ENCODE peak calls at places on chromosome 5, in four cellular contexts. M, C, Z and Y are unnamed samples.

GRCh38 chr5:167565555-167565954 is 725.9 kb upstream of the WWC1 start:
- DNase-seq in M (no peak), C (peak), Z (no peak), Y (no peak)

GRCh38 chr5:65825388-65826328 is 100.7 kb upstream of the ERBIN start:
- DNase-seq in M (peak), C (no peak), Z (no peak), Y (no peak)

GRCh38 chr5:135547590-135548254 is 12.0 kb upstream of the NEUROG1 start:
- DNase-seq in M (no peak), C (no peak), Z (no peak), Y (no peak)

GRCh38 chr5:135492319-135492626 is 40.1 kb upstream of the TIFAB start:
- DNase-seq in M (no peak), C (no peak), Z (no peak), Y (no peak)

GRCh38 chr5:58318468-58318867 is 141.4 kb downstream of the PLK2 start:
- DNase-seq in M (no peak), C (peak), Z (peak), Y (no peak)

GRCh38 chr5:171953860-171954701 is 52.4 kb downstream of the FBXW11 start:
- DNase-seq in M (no peak), C (peak), Z (peak), Y (peak)

GRCh38 chr5:135842737-135843136 is 8.3 kb downstream of the SLC25A48 start:
- DNase-seq in M (no peak), C (no peak), Z (no peak), Y (no peak)

GRCh38 chr5:130164966-130165365 is 260.7 kb downstream of the CHSY3 start:
- DNase-seq in M (no peak), C (no peak), Z (no peak), Y (no peak)

GRCh38 chr5:15450473-15450872 is 49.5 kb upstream of the FBXL7 start:
- DNase-seq in M (no peak), C (no peak), Z (no peak), Y (no peak)

GRCh38 chr5:116038817-116039216 is 6.5 kb downstream of the ARL14EPL start:
- DNase-seq in M (no peak), C (no peak), Z (no peak), Y (no peak)

GRCh38 chr5:472656-473343 is 29.8 kb downstream of the EXOC3 start:
- DNase-seq in M (no peak), C (peak), Z (peak), Y (peak)

GRCh38 chr5:34570721-34571379 is 85.3 kb upstream of the RAI14 start:
- DNase-seq in M (no peak), C (peak), Z (no peak), Y (no peak)

GRCh38 chr5:151078490-151079262 is 2.2 kb downstream of the TNIP1 start:
- DNase-seq in M (no peak), C (no peak), Z (no peak), Y (no peak)

GRCh38 chr5:55441107-55441771 is 93.5 kb downstream of the PLPP1 start:
- DNase-seq in M (no peak), C (no peak), Z (no peak), Y (no peak)

GRCh38 chr5:130605200-130605599 is 559.9 kb downstream of the HINT1 start:
- DNase-seq in M (no peak), C (no peak), Z (no peak), Y (no peak)

GRCh38 chr5:105501315-105501714 is 1938.7 kb upstream of the NUDT12 start:
- DNase-seq in M (no peak), C (no peak), Z (no peak), Y (no peak)

GRCh38 chr5:141573489-141574121 is 45.2 kb downstream of the DIAPH1 start:
- DNase-seq in M (no peak), C (no peak), Z (no peak), Y (no peak)

GRCh38 chr5:178454821-178455479 is 135.2 kb downstream of the COL23A1 start:
- DNase-seq in M (no peak), C (no peak), Z (no peak), Y (no peak)

GRCh38 chr5:88734191-88734640 is 148.8 kb downstream of the MEF2C start:
- DNase-seq in M (peak), C (no peak), Z (peak), Y (peak)

GRCh38 chr5:92944903-92945629 is 636.0 kb downstream of the NR2F1-AS1 start:
- DNase-seq in M (no peak), C (peak), Z (peak), Y (no peak)

GRCh38 chr5:16108418-16108817 is 71.2 kb downstream of the MARCHF11 start:
- DNase-seq in M (no peak), C (no peak), Z (no peak), Y (no peak)

GRCh38 chr5:141641634-141642278 is 5.0 kb downstream of the RELL2 start:
- DNase-seq in M (no peak), C (peak), Z (peak), Y (peak)

GRCh38 chr5:128536861-128537305 is 1.2 kb downstream of the FBN2 start:
- DNase-seq in M (no peak), C (peak), Z (no peak), Y (no peak)

GRCh38 chr5:148740966-148741742 is 85.3 kb upstream of the ADRB2 start:
- DNase-seq in M (no peak), C (peak), Z (peak), Y (peak)

GRCh38 chr5:19270153-19270552 is 717.8 kb downstream of the CDH18 start:
- DNase-seq in M (no peak), C (no peak), Z (no peak), Y (no peak)

GRCh38 chr5:31048282-31048974 is 145.1 kb upstream of the CDH6 start:
- DNase-seq in M (no peak), C (no peak), Z (no peak), Y (no peak)

GRCh38 chr5:145981612-145982571 is 45.5 kb downstream of the SH3RF2 start:
- DNase-seq in M (no peak), C (no peak), Z (no peak), Y (no peak)

GRCh38 chr5:51657340-51658240 is 274.3 kb downstream of the ISL1 start:
- DNase-seq in M (no peak), C (no peak), Z (no peak), Y (no peak)

GRCh38 chr5:179164331-179165311 is 104.4 kb downstream of the ZNF354C start:
- DNase-seq in M (no peak), C (no peak), Z (no peak), Y (no peak)

GRCh38 chr5:112957970-112958773 is 18.4 kb upstream of the DCP2 start:
- DNase-seq in M (peak), C (peak), Z (peak), Y (no peak)

GRCh38 chr5:150628936-150629485 is 11.4 kb upstream of the SYNPO start:
- DNase-seq in M (no peak), C (no peak), Z (no peak), Y (no peak)

GRCh38 chr5:141637266-141637692 is 482 bp downstream of the RELL2 start:
- DNase-seq in M (no peak), C (no peak), Z (no peak), Y (peak)

GRCh38 chr5:180601591-180602480 is 10.5 kb upstream of the SCGB3A1 start:
- DNase-seq in M (no peak), C (no peak), Z (no peak), Y (no peak)

GRCh38 chr5:17132444-17133083 is 84.9 kb upstream of the BASP1 start:
- DNase-seq in M (no peak), C (peak), Z (peak), Y (peak)

GRCh38 chr5:4700082-4700481 is 440.0 kb upstream of the ADAMTS16 start:
- DNase-seq in M (no peak), C (no peak), Z (no peak), Y (peak)
- TF ChIP-seq FOS in M (no peak), C (no peak), Z (no peak), Y (no peak)

GRCh38 chr5:162052671-162053070 is 14.9 kb upstream of the GABRG2 start:
- DNase-seq in M (no peak), C (no peak), Z (no peak), Y (no peak)
- TF ChIP-seq FOS in M (no peak), C (no peak), Z (no peak), Y (no peak)

GRCh38 chr5:10036136-10036535 is 213.6 kb downstream of the ATPSCKMT start:
- DNase-seq in M (no peak), C (peak), Z (no peak), Y (no peak)

GRCh38 chr5:10034008-10034407 is 215.7 kb downstream of the ATPSCKMT start:
- DNase-seq in M (no peak), C (no peak), Z (no peak), Y (no peak)

GRCh38 chr5:10030219-10030831 is 219.4 kb downstream of the ATPSCKMT start:
- DNase-seq in M (no peak), C (peak), Z (no peak), Y (no peak)

GRCh38 chr5:10031817-10032216 is 217.9 kb downstream of the ATPSCKMT start:
- DNase-seq in M (no peak), C (no peak), Z (no peak), Y (no peak)
- TF ChIP-seq FOS in M (no peak), C (no peak), Z (no peak), Y (no peak)

DNA sequence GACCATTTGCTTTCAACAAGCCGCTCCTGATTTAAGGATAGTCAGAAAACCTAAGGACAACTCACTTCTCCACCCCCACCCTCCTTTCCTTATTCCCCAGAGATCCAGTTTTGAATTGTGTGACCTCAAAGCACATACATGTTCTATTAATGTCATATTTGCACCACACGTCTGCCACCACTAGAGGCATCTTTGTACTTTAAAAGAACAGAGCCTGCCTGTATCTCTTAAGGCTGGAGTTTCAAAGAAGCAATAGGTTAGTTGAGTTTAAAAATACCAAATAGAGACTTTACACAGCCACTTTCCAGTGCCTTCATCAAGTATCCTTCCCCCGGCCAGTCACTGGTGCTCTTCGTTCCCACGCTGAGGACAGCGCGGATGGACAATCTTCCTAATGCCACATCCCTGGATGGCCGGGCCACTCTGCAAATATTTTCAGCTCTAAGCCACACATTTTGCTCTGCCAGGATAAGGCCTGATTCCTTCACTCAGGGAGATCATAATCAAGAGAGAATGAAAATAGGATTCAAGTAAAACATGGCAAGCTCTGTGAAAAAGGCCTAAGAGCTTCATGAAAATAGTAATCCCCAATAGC is 146.3 kb downstream of the SNCAIP start:
- DNase-seq in M (no peak), C (peak), Z (peak), Y (peak)
- TF ChIP-seq FOS in M (no peak), C (no peak), Z (no peak), Y (no peak)

DNA sequence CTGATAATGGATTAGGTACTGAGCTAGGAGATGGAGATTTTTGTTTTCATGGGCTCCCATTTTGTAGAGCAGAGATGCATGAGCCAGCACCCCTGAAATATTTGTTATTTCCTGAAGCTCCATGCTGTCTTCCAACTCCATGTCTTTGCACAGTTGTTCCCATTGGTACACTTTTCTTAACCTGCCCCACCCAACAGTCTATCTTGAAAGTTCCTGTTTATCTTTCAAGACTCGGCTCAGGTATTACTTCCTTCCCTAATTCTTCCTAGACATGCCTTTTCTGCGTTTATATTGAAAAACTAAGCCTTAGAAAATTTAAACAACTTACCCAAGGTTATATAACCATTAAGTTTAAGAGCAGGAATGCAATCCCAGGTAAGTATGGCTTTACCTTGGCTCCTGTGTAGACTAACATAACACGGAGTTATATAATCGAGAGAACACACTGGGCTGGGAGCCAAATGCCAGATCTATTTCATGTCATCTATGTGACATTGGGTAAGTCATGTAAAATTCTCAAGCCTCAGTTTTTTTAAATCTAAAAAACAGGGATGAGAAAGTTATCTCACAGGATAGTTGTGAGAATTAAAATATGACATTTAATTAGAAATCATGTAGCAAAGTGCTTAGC is 67.4 kb downstream of the LIX1 start:
- DNase-seq in M (no peak), C (no peak), Z (no peak), Y (no peak)
- TF ChIP-seq FOS in M (no peak), C (no peak), Z (no peak), Y (no peak)

GRCh38 chr5:139306628-139307379 is 13.3 kb downstream of the MATR3 start:
- DNase-seq in M (no peak), C (no peak), Z (no peak), Y (no peak)
- TF ChIP-seq FOS in M (no peak), C (no peak), Z (no peak), Y (no peak)

GRCh38 chr5:108686676-108687075 is 61.0 kb upstream of the FER start:
- DNase-seq in M (no peak), C (no peak), Z (no peak), Y (no peak)

DNA sequence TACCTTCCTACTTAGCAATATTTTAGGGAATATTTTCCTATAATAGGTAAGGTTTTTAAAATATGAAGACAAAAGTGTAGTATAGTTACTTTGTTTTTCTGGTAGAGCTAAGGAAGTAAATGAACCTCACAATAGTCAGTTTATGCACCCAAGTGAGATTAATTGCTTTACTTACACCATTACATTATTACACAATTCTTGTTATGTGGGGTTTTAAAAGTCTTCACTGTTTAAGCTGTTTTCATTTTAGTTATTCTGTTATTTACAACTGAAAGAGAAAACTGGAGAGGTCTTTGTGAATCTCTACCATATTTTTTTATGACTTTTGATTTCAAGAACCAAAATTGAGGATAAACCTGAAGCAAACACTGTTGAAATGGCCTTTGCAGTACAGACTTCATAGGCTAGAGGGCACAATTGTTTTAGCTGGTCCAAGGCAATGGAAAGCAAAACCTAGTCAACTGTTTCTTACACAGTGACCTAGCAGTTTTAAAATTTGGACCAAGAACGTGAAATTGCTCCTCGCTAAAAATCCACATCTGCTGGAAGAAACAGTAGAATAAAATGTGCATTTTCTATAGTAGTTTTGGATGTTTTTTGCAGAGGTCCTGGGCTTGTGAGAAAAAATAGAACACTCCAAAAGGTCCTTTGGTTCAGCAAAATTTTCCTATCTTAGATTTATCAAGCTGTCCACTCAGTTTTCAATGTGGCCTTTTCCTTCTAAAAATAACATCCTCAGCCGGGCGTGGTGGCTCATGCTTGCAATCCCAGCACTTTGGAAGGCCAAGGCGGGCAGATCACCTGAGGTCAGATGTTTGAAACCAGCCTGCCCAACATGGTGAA is 66.4 kb upstream of the FER start:
- DNase-seq in M (peak), C (peak), Z (peak), Y (peak)
- TF ChIP-seq FOS in M (no peak), C (no peak), Z (no peak), Y (no peak)

GRCh38 chr5:172975289-172975688 is 8.3 kb upstream of the ATP6V0E1 start:
- DNase-seq in M (no peak), C (no peak), Z (no peak), Y (no peak)

GRCh38 chr5:172971482-172971881 is 12.1 kb upstream of the ATP6V0E1 start:
- DNase-seq in M (no peak), C (no peak), Z (no peak), Y (peak)

GRCh38 chr5:172972557-172972956 is 11.0 kb upstream of the ATP6V0E1 start:
- DNase-seq in M (no peak), C (no peak), Z (no peak), Y (no peak)

GRCh38 chr5:172973127-172973916 is 10.2 kb upstream of the ATP6V0E1 start:
- DNase-seq in M (no peak), C (peak), Z (peak), Y (no peak)

GRCh38 chr5:172973931-172974330 is 9.6 kb upstream of the ATP6V0E1 start:
- DNase-seq in M (no peak), C (peak), Z (no peak), Y (no peak)
- TF ChIP-seq FOS in M (no peak), C (no peak), Z (no peak), Y (no peak)